ENCODE peak calls at places on chromosomes 11 and 22, in ten cellular contexts. X, Q, I, G, F, U, H, W, R and Z are unnamed samples.

GRCh38 chr22:41844513-41844912 is 11.6 kb downstream of the SREBF2 start:
- DNase-seq in R (no peak), F (no peak), W (no peak), Q (no peak), H (no peak), X (no peak), G (peak), U (no peak), I (no peak), Z (no peak)

GRCh38 chr11:110430267-110431211 is 791 bp downstream of the FDX1 start:
- DNase-seq in R (peak), U (no peak), F (peak), H (peak), X (peak), I (no peak), Q (no peak), G (peak), W (peak), Z (peak)

GRCh38 chr22:22598144-22598543 is 39.1 kb upstream of the PRAME start:
- DNase-seq in H (no peak), W (no peak), I (no peak), U (no peak), F (no peak), G (no peak), X (no peak), Q (no peak), R (no peak), Z (no peak)

GRCh38 chr22:26805131-26805530 is 147.7 kb downstream of the MIAT start:
- DNase-seq in R (no peak), W (no peak), F (no peak), H (no peak), X (no peak), U (no peak), Q (no peak), G (no peak), I (no peak), Z (no peak)

GRCh38 chr11:113994077-113994954 is 19.4 kb downstream of the HTR3A start:
- DNase-seq in X (no peak), H (no peak), I (no peak), W (no peak), G (no peak), U (no peak), Q (no peak), R (peak), F (peak), Z (no peak)

GRCh38 chr22:23970816-23971482 is 3.3 kb downstream of the DDT start:
- DNase-seq in W (no peak), H (no peak), R (no peak), G (no peak), F (no peak), I (no peak), Q (no peak), X (no peak), U (no peak), Z (no peak)

GRCh38 chr11:4072668-4073285 is 21.8 kb upstream of the RRM1 start:
- DNase-seq in G (peak), I (peak), F (peak), R (peak), W (peak), H (no peak), Q (peak), U (no peak), X (peak), Z (peak)

GRCh38 chr11:2186669-2187266 is 15.2 kb upstream of the TH start:
- DNase-seq in I (no peak), G (peak), X (peak), F (peak), R (no peak), W (peak), Q (no peak), H (peak), U (no peak), Z (peak)

GRCh38 chr11:9092846-9093778 is 1.7 kb upstream of the SCUBE2 start:
- DNase-seq in F (no peak), W (no peak), H (no peak), R (no peak), I (no peak), X (no peak), G (no peak), U (no peak), Q (no peak), Z (no peak)

GRCh38 chr11:78074756-78075155 is 4.9 kb downstream of the NDUFC2 start:
- DNase-seq in R (no peak), H (no peak), U (no peak), Q (no peak), G (no peak), I (no peak), W (no peak), F (no peak), X (no peak), Z (no peak)

GRCh38 chr11:3091081-3091845 is 34.0 kb upstream of the CARS1 start:
- DNase-seq in I (no peak), Q (no peak), U (no peak), G (no peak), R (peak), F (no peak), W (no peak), X (no peak), H (no peak), Z (no peak)

GRCh38 chr11:46465683-46466082 is 74.1 kb upstream of the CHRM4 start:
- DNase-seq in X (no peak), F (no peak), H (no peak), R (no peak), G (no peak), Q (no peak), W (no peak), I (no peak), U (no peak), Z (no peak)

GRCh38 chr11:1765871-1766718 is 2.4 kb upstream of the CTSD start:
- DNase-seq in H (no peak), Q (no peak), G (no peak), F (no peak), I (no peak), R (peak), U (no peak), W (no peak), X (no peak), Z (no peak)

GRCh38 chr22:42396621-42397331 is 35.4 kb downstream of the NFAM1 start:
- DNase-seq in X (no peak), I (no peak), R (no peak), H (no peak), G (no peak), U (no peak), Q (no peak), F (no peak), W (no peak), Z (no peak)

GRCh38 chr11:99632969-99633368 is 612.2 kb downstream of the CNTN5 start:
- DNase-seq in H (no peak), X (no peak), W (no peak), I (no peak), R (no peak), F (no peak), G (no peak), Q (no peak), U (no peak), Z (no peak)

GRCh38 chr11:13309156-13309555 is 31.6 kb downstream of the BMAL1 start:
- DNase-seq in I (no peak), X (no peak), U (no peak), R (no peak), H (no peak), G (no peak), Q (no peak), W (no peak), F (no peak), Z (no peak)

GRCh38 chr11:11620966-11621880 is 582 bp downstream of the GALNT18 start:
- DNase-seq in G (no peak), F (peak), H (peak), I (no peak), X (peak), W (peak), U (no peak), Q (no peak), R (peak), Z (peak)

GRCh38 chr11:124535552-124536232 is 7.8 kb downstream of the OR8B12 start:
- DNase-seq in H (no peak), F (no peak), G (no peak), R (no peak), X (no peak), Q (no peak), W (no peak), U (no peak), I (no peak), Z (no peak)

GRCh38 chr11:35111171-35112055 is 27.6 kb upstream of the CD44 start:
- DNase-seq in Q (peak), I (peak), R (no peak), F (no peak), G (peak), U (peak), X (no peak), W (peak), H (no peak), Z (peak)

GRCh38 chr11:17822021-17822781 is 87.6 kb downstream of the KCNC1 start:
- DNase-seq in X (no peak), I (peak), G (no peak), F (no peak), U (no peak), Q (peak), H (no peak), W (no peak), R (no peak), Z (no peak)

GRCh38 chr11:46671958-46672315 is 28.5 kb downstream of the ARHGAP1 start:
- DNase-seq in X (no peak), I (no peak), W (no peak), Q (no peak), R (no peak), F (no peak), U (no peak), G (no peak), H (no peak), Z (no peak)

GRCh38 chr11:107014871-107015270 is 3.4 kb downstream of the GUCY1A2 start:
- DNase-seq in X (no peak), F (no peak), R (no peak), W (no peak), U (no peak), H (no peak), G (no peak), Q (no peak), I (no peak), Z (no peak)

GRCh38 chr11:72260574-72260973 is 16.6 kb upstream of the PHOX2A start:
- DNase-seq in R (no peak), Q (no peak), X (no peak), W (no peak), U (no peak), F (no peak), G (no peak), H (no peak), I (no peak), Z (no peak)

GRCh38 chr11:62544521-62545436 is 1.8 kb downstream of the AHNAK start:
- DNase-seq in H (peak), Q (no peak), W (no peak), X (no peak), I (no peak), U (no peak), F (no peak), G (no peak), R (no peak), Z (no peak)

GRCh38 chr11:32088117-32088941 is 2.5 kb upstream of the RCN1 start:
- DNase-seq in G (peak), U (peak), W (peak), H (no peak), Q (peak), X (no peak), F (no peak), R (no peak), I (peak), Z (peak)